ENCODE peak calls at places on chromosomes 13 and 19, in six cellular contexts. Y is ovary, L is uterus, R is heart left ventricle, M is body of pancreas, Q is K562. T is an unnamed sample.

GRCh38 chr13:44523176-44524017 is 52.7 kb downstream of the TSC22D1 start:
- DNase-seq in Y (no peak), L (no peak), R (no peak), M (peak), Q (no peak), T (no peak)

GRCh38 chr19:49718511-49718910 is 27.6 kb downstream of the CPT1C start:
- DNase-seq in Y (no peak), L (no peak), R (no peak), M (no peak), Q (no peak), T (no peak)

GRCh38 chr19:4567584-4568071 is 8.1 kb upstream of the SEMA6B start:
- DNase-seq in Y (peak), L (no peak), R (peak), M (peak), Q (peak), T (no peak)

GRCh38 chr13:102688306-102688973 is 6.4 kb downstream of the METTL21C start:
- DNase-seq in Y (no peak), L (no peak), R (no peak), M (no peak), Q (no peak), T (no peak)

GRCh38 chr19:52190679-52191293 is 934 bp downstream of the PPP2R1A start:
- DNase-seq in Y (peak), L (peak), R (peak), M (peak), Q (no peak), T (peak)

GRCh38 chr19:16325671-16326400 is 1.2 kb downstream of the KLF2 start:
- DNase-seq in Y (peak), L (peak), R (peak), M (peak), Q (no peak), T (no peak)

GRCh38 chr13:21240586-21240985 is 64.1 kb downstream of the MRPL57 start:
- DNase-seq in Y (no peak), L (no peak), R (no peak), M (no peak), Q (no peak), T (no peak)

GRCh38 chr13:102645701-102646100 is 48.9 kb downstream of the TPP2 start:
- DNase-seq in Y (no peak), L (no peak), R (no peak), M (no peak), Q (no peak), T (no peak)

GRCh38 chr13:79861731-79862130 is 380.8 kb downstream of the NDFIP2 start:
- DNase-seq in Y (no peak), L (no peak), R (no peak), M (no peak), Q (no peak), T (no peak)

GRCh38 chr13:46751811-46752635 is 44.9 kb downstream of the ESD start:
- DNase-seq in Y (no peak), L (no peak), R (no peak), M (no peak), Q (no peak), T (no peak)

GRCh38 chr13:78460176-78460575 is 143.2 kb downstream of the POU4F1 start:
- DNase-seq in Y (no peak), L (no peak), R (no peak), M (no peak), Q (no peak), T (no peak)

GRCh38 chr19:13155472-13156284 is 5.5 kb downstream of the IER2 start:
- DNase-seq in Y (peak), L (peak), R (peak), M (peak), Q (peak), T (peak)

GRCh38 chr19:11420894-11421606 is 1.9 kb upstream of the RGL3 start:
- DNase-seq in Y (no peak), L (no peak), R (peak), M (no peak), Q (peak), T (no peak)

GRCh38 chr19:52520013-52520412 is 7.5 kb upstream of the ZNF808 start:
- DNase-seq in Y (no peak), L (no peak), R (no peak), M (no peak), Q (no peak), T (no peak)

GRCh38 chr13:96178759-96179158 is 88.9 kb downstream of the HS6ST3 start:
- DNase-seq in Y (no peak), L (no peak), R (no peak), M (no peak), Q (no peak), T (no peak)

GRCh38 chr19:30076101-30076551 is 134.1 kb downstream of the URI1 start:
- DNase-seq in Y (peak), L (no peak), R (no peak), M (no peak), Q (no peak), T (no peak)

GRCh38 chr19:56333506-56333905 is 18.9 kb upstream of the ZSCAN5A start:
- DNase-seq in Y (no peak), L (no peak), R (no peak), M (peak), Q (peak), T (no peak)

GRCh38 chr13:23680836-23681235 is 110.6 kb downstream of the TNFRSF19 start:
- DNase-seq in Y (no peak), L (no peak), R (no peak), M (no peak), Q (no peak), T (no peak)

GRCh38 chr13:33542309-33543088 is 256.9 kb upstream of the STARD13 start:
- DNase-seq in Y (peak), L (peak), R (peak), M (peak), Q (peak), T (peak)

GRCh38 chr19:41698746-41699230 is 9.6 kb upstream of the CEACAM5 start:
- DNase-seq in Y (no peak), L (no peak), R (no peak), M (no peak), Q (no peak), T (no peak)

GRCh38 chr13:112113851-112114250 is 46.9 kb downstream of the SOX1 start:
- DNase-seq in Y (no peak), L (no peak), R (no peak), M (no peak), Q (no peak), T (no peak)

GRCh38 chr19:29285878-29286277 is 72.9 kb upstream of the UQCRFS1 start:
- DNase-seq in Y (no peak), L (peak), R (no peak), M (no peak), Q (peak), T (peak)

GRCh38 chr13:91025442-91025841 is 322.0 kb upstream of the MIR17HG start:
- DNase-seq in Y (no peak), L (no peak), R (no peak), M (no peak), Q (no peak), T (no peak)

DNA sequence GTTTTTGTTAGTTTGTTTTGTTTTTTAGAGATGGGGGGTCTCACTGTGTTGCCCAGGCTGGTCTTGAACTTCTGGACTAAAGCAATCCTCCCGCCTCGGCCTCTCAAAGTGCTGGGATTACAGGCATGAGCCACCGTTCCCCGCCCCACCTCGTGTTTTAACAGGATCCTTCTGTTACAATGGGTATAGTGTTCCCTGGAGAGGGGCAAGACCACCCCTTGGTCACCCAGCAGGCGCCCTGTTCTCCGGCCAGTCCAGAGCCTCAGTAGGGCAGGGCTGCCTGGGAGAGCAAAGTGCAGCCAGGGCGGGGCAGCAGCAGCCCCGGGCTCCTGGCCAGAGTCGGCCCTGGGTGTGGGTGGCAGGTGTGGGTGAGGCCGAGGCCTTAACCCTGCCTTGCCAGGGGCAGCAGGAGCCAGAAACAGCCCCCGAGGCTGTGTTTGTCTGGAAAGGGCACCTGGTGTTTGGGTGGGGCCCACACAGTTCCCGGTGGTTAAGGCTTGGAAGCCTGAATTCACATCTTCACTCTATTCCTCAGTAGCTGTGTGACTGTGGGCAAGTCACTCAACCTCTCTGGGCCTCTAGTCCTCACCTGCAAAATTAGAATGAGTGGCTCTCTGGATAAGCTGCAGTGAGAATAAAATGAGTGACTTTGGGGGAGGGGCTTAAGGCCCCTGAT is 7.2 kb downstream of the VASP start:
- DNase-seq in Y (no peak), L (no peak), R (peak), M (peak), Q (peak), T (no peak)
- H3K4me3 ChIP-seq in Y (no peak), L (no peak), R (no peak), M (no peak), Q (no peak), T (no peak)

DNA sequence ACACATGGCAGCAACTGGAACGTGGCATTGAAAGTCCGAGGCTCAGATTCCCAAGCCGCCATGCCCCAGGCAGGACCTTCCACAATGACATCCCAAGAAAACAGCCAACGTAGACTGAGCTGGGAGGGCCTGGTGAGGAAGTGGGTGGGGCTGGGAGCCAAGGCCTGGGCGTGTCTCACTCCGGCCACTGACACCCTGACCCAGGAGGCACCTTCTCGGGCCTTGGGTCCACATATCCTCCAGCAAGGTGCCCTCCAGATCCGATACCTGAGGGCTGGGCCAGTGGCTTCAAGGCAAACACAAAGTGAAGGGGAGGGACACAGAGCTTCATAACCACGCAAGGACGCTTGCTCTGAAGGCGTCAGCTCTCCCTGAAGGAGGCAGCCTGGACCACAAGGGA is 43.0 kb downstream of the RAB20 start:
- DNase-seq in Y (no peak), L (no peak), R (no peak), M (no peak), Q (peak), T (no peak)
- TF ChIP-seq POLR2A in Y (no peak), L (no peak), R (no peak), M (no peak), Q (no peak), T (no peak)

GRCh38 chr19:2461751-2462634 is 5.2 kb upstream of the LMNB2 start:
- DNase-seq in Y (peak), L (peak), R (peak), M (peak), Q (no peak), T (no peak)
- TF ChIP-seq CTCF in Y (no peak), L (no peak), R (peak), M (peak), Q (no peak), T (no peak)

DNA sequence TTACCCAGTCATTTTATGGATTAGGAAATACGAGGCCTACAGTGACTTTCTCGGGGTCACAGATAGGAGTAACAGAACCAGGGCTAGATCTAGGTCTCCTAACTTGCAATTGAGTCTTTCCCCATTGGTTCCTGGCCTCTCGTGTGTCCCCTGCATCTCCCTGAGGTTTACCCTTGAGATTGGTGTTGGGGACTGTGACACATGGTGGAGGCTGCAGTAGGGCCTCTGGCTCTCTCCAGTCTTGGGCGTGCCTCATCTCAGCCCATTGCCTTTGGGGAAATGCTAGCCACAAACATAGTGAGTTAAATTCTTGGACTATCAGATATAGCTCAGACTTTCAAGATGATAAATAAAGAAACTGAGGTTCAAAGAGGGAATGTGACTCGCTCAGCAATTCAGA is 212.1 kb downstream of the KCNRG start:
- DNase-seq in Y (no peak), L (no peak), R (no peak), M (no peak), Q (no peak), T (no peak)
- H3K4me3 ChIP-seq in Y (no peak), L (no peak), R (no peak), M (no peak), Q (no peak), T (no peak)